ENCODE peak calls at places on chromosomes 5 and 9, in seven cellular contexts. D is endothelial cell of umbilical vein, R is K562, K is HCT116, N is SK-N-MC, F is HepG2, U is GM12878. X is an unnamed sample.

GRCh38 chr5:110478899-110479298 is 247.6 kb downstream of the TMEM232 start:
- DNase-seq in D (no peak), R (no peak), K (no peak), N (peak; percentile 70), F (no peak), U (no peak), X (no peak)

GRCh38 chr5:177483994-177484901 is 10.8 kb upstream of the DBN1 start:
- DNase-seq in D (no peak), R (no peak), K (no peak), N (no peak), F (no peak), U (no peak), X (no peak)

GRCh38 chr9:133833388-133834025 is 95.4 kb upstream of the SARDH start:
- DNase-seq in D (no peak), R (no peak), K (no peak), N (no peak), F (no peak), U (no peak), X (no peak)

GRCh38 chr9:111978616-111979015 is 82.0 kb downstream of the UGCG start:
- DNase-seq in D (no peak), R (no peak), K (no peak), N (no peak), F (no peak), U (no peak), X (no peak)

GRCh38 chr9:114172981-114173833 is 17.9 kb downstream of the COL27A1 start:
- DNase-seq in D (no peak), R (no peak), K (no peak), N (no peak), F (peak; percentile 26), U (no peak), X (no peak)

GRCh38 chr5:69189162-69190086 is at the start of gene CENPH:
- DNase-seq in D (peak; percentile 92), R (peak; percentile 90), K (peak; percentile 81), N (peak; percentile 47), F (peak; percentile 88), U (peak; percentile 63), X (peak; percentile 96)

GRCh38 chr5:36570268-36570667 is 36.1 kb upstream of the SLC1A3 start:
- DNase-seq in D (no peak), R (no peak), K (no peak), N (no peak), F (no peak), U (no peak), X (no peak)

GRCh38 chr5:36502608-36503007 is 103.8 kb upstream of the SLC1A3 start:
- DNase-seq in D (no peak), R (no peak), K (no peak), N (no peak), F (no peak), U (no peak), X (no peak)

GRCh38 chr5:117690603-117691002 is 1116.0 kb upstream of the SEMA6A start:
- DNase-seq in D (no peak), R (no peak), K (no peak), N (no peak), F (no peak), U (no peak), X (no peak)

GRCh38 chr5:34022131-34022705 is 14.4 kb upstream of the AMACR start:
- DNase-seq in D (no peak), R (no peak), K (no peak), N (no peak), F (no peak), U (no peak), X (no peak)

GRCh38 chr9:35827486-35827885 is 1.0 kb downstream of the FAM221B start:
- DNase-seq in D (no peak), R (no peak), K (no peak), N (no peak), F (no peak), U (no peak), X (no peak)

GRCh38 chr9:11794984-11795383 is 898.2 kb upstream of the TYRP1 start:
- DNase-seq in D (no peak), R (no peak), K (no peak), N (no peak), F (no peak), U (no peak), X (no peak)

GRCh38 chr5:65611524-65611923 is 12.6 kb downstream of the TRIM23 start:
- DNase-seq in D (no peak), R (no peak), K (no peak), N (no peak), F (peak; percentile 81), U (no peak), X (no peak)

GRCh38 chr5:154157483-154158378 is 32.8 kb upstream of the GALNT10 start:
- DNase-seq in D (no peak), R (peak; percentile 61), K (no peak), N (no peak), F (no peak), U (no peak), X (peak; percentile 76)

GRCh38 chr9:84897362-84898094 is 228.0 kb downstream of the NTRK2 start:
- DNase-seq in D (no peak), R (no peak), K (no peak), N (no peak), F (no peak), U (no peak), X (no peak)

GRCh38 chr9:24096756-24097155 is 270.7 kb upstream of the ELAVL2 start:
- DNase-seq in D (no peak), R (no peak), K (no peak), N (no peak), F (no peak), U (no peak), X (no peak)

GRCh38 chr5:159095882-159096554 is 3.7 kb downstream of the EBF1 start:
- DNase-seq in D (no peak), R (no peak), K (no peak), N (no peak), F (no peak), U (no peak), X (peak; percentile 52)

GRCh38 chr5:159096555-159097460 is 2.9 kb downstream of the EBF1 start:
- DNase-seq in D (no peak), R (no peak), K (no peak), N (no peak), F (no peak), U (no peak), X (peak; percentile 68)

GRCh38 chr5:159095218-159095617 is 4.5 kb downstream of the EBF1 start:
- DNase-seq in D (no peak), R (no peak), K (no peak), N (no peak), F (no peak), U (no peak), X (peak; percentile 68)

GRCh38 chr5:159092288-159092687 is 7.4 kb downstream of the EBF1 start:
- DNase-seq in D (no peak), R (no peak), K (no peak), N (no peak), F (no peak), U (no peak), X (no peak)

GRCh38 chr5:159094745-159095144 is 5.0 kb downstream of the EBF1 start:
- DNase-seq in D (peak; percentile 11), R (peak; percentile 47), K (peak; percentile 26), N (peak; percentile 91), F (peak; percentile 8), U (no peak), X (peak; percentile 61)
- TF ChIP-seq EZH2 in D (no peak), R (no peak), K (no peak), N (no peak), F (no peak), U (no peak), X (no peak)

DNA sequence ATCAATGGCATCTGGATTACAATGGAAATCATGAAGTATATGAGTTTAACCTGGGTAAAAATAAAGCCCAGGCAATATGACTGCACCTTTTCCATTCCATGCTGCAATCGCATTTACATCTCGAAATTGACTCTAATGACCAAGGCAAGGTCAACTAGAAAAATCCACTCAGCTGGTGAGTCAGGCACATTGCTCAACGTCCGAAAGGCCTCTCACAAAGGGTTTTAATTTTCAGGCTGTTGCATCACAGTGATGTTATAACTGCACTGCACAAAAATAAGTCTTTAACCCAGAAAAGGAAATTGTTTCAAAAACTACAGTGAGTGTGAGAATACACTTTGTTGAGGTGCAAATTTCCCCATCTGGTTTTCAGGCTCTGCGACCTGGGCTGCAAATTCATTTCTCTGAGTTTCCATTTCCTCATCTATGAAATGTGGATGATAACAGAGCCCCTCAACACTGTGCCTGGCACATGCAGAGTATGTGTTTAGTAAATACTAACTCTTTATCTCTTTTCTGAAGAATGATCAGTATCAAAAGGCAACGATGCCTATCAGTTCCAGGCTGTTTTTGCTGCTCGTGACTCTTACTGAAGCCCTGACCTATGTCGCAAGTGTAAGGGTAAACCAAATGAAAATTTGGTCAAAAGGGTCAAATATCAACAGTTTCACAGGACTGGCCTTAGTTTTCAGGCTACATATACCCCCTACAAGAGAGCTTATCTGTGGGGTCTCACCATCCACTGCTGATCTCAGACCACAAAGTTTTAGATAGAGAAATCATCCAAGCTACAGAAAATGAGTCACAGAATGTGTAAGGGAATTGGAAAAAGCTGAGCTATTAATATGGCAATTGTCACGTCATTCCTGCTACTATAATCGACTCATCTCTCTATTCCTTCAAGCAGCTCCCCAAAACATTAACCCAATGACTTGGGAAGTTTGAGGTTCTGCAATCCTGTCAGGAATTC is 4.1 kb downstream of the NFIL3 start:
- DNase-seq in D (peak; percentile 75), R (peak; percentile 19), K (peak; percentile 90), N (no peak), F (peak; percentile 92), U (no peak), X (no peak)
- TF ChIP-seq POLR2AphosphoS5 in D (no peak), R (no peak), K (peak; percentile 56), N (no peak), F (peak; percentile 56), U (no peak), X (no peak)

GRCh38 chr9:137136926-137137607 is 1.9 kb upstream of the GRIN1 start:
- DNase-seq in D (no peak), R (peak; percentile 45), K (no peak), N (no peak), F (no peak), U (no peak), X (no peak)

GRCh38 chr9:137136261-137136925 is 2.6 kb upstream of the GRIN1 start:
- DNase-seq in D (no peak), R (no peak), K (no peak), N (no peak), F (no peak), U (no peak), X (peak; percentile 41)

GRCh38 chr9:137139468-137140150 is 655 bp downstream of the GRIN1 start:
- DNase-seq in D (no peak), R (no peak), K (no peak), N (no peak), F (no peak), U (no peak), X (peak; percentile 65)

GRCh38 chr9:137138701-137139467 is at the start of gene GRIN1:
- DNase-seq in D (no peak), R (peak; percentile 79), K (no peak), N (no peak), F (no peak), U (no peak), X (peak; percentile 67)

GRCh38 chr9:137138058-137138697 is 776 bp upstream of the GRIN1 start:
- DNase-seq in D (no peak), R (peak; percentile 51), K (no peak), N (no peak), F (no peak), U (no peak), X (peak; percentile 88)
- TF ChIP-seq EZH2 in D (no peak), R (no peak), K (no peak), N (no peak), F (no peak), U (no peak), X (no peak)

DNA sequence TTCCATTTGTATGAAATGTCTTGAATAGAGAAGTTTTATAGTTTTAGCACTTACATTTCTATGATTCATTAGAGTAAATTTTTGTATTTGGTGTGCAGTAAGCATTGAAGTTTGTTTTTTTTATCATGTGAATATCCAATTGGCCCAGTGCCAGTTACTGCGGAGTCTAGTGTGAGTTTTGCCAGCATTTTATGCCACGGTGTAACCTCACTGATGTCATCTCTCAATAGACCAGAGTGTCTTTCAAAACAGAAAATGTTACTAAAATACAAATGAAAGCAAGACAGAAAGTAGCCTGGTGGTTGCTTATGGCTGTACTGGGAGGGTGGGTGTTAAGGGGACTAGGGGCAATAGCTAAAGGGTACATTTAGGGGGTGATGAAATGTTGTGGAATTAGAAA is 62.8 kb downstream of the IPPK start:
- DNase-seq in D (peak; percentile 70), R (no peak), K (no peak), N (peak; percentile 26), F (no peak), U (no peak), X (no peak)
- TF ChIP-seq POLR2AphosphoS5 in D (no peak), R (no peak), K (no peak), N (no peak), F (no peak), U (no peak), X (no peak)